ENCODE peak calls at places on chromosome 5, in four cellular contexts. U is suprapubic skin, N is heart left ventricle, J is H54. V is an unnamed sample.

GRCh38 chr5:97243352-97243751 is 60.3 kb upstream of the RIOK2 start:
- DNase-seq in J (no peak), U (no peak), N (no peak), V (no peak)

GRCh38 chr5:179451813-179452196 is 98.5 kb upstream of the RUFY1 start:
- DNase-seq in J (no peak), N (no peak), U (no peak), V (no peak)

GRCh38 chr5:82422751-82423181 is 144.6 kb upstream of the RPS23 start:
- DNase-seq in U (peak; percentile 81), J (no peak), N (no peak), V (no peak)

GRCh38 chr5:132411382-132411925 is 41.9 kb downstream of the SLC22A5 start:
- DNase-seq in U (no peak), N (no peak), J (no peak), V (peak; percentile 47)

GRCh38 chr5:37722236-37723146 is 117.3 kb downstream of the GDNF start:
- DNase-seq in N (no peak), U (no peak), J (no peak), V (no peak)

GRCh38 chr5:141476132-141476909 is 555 bp downstream of the PCDHGC3 start:
- DNase-seq in U (peak; percentile 76), N (peak; percentile 72), J (peak; percentile 64), V (peak; percentile 55)

GRCh38 chr5:169804861-169805260 is 167.8 kb downstream of the DOCK2 start:
- DNase-seq in N (no peak), J (no peak), U (no peak), V (no peak)

GRCh38 chr5:107680099-107680498 is 9.4 kb upstream of the EFNA5 start:
- DNase-seq in J (no peak), U (no peak), N (no peak), V (no peak)

GRCh38 chr5:128498844-128499455 is 39.1 kb downstream of the FBN2 start:
- DNase-seq in J (no peak), U (no peak), N (no peak), V (no peak)

GRCh38 chr5:143843461-143843860 is 31.5 kb downstream of the HMHB1 start:
- DNase-seq in N (no peak), J (no peak), U (no peak), V (no peak)

GRCh38 chr5:122751293-122751753 is 23.6 kb upstream of the SNX2 start:
- DNase-seq in U (no peak), N (no peak), J (peak; percentile 42), V (no peak)

GRCh38 chr5:62354028-62354874 is 48.2 kb downstream of the KIF2A start:
- DNase-seq in J (no peak), N (no peak), U (no peak), V (no peak)

GRCh38 chr5:125536095-125536494 is 789.7 kb upstream of the ZNF608 start:
- DNase-seq in N (no peak), U (no peak), J (no peak), V (no peak)

GRCh38 chr5:115389799-115390382 is 93.4 kb upstream of the CCDC112 start:
- DNase-seq in J (no peak), U (no peak), N (no peak), V (peak; percentile 41)

GRCh38 chr5:155947394-155948062 is 379.4 kb upstream of the SGCD start:
- DNase-seq in U (no peak), N (no peak), J (no peak), V (no peak)

GRCh38 chr5:174947548-174947947 is 223.2 kb downstream of the MSX2 start:
- DNase-seq in N (no peak), J (no peak), U (no peak), V (no peak)

GRCh38 chr5:4027335-4027734 is 431.7 kb downstream of the IRX1 start:
- DNase-seq in U (no peak), N (no peak), J (no peak), V (no peak)

V was measured in stomach.